ENCODE peak calls at places on chromosomes 13 and 19, in nine cellular contexts. G is GM23338, R is IMR-90, B is hepatocyte, C is GM23248, T is PC-9, N is HCT116, Y is neural progenitor cell, H is mammary epithelial cell. W is an unnamed sample. For H3K4me1, the result is how much of the 10 kb centered on the place peaks cover.

GRCh38 chr13:83515267-83515666 is 367.0 kb downstream of the SLITRK1 start:
- DNase-seq in G (no peak), R (peak), B (no peak), C (peak), T (no peak), N (no peak), Y (no peak), H (peak), W (no peak)

GRCh38 chr19:2703691-2704216 is 1.3 kb upstream of the GNG7 start:
- DNase-seq in G (no peak), R (no peak), B (no peak), C (no peak), T (no peak), N (no peak), Y (no peak), H (no peak), W (peak)

GRCh38 chr13:40228486-40228885 is 438.0 kb downstream of the FOXO1 start:
- DNase-seq in G (no peak), R (no peak), B (no peak), C (peak), T (no peak), N (no peak), Y (no peak), H (no peak), W (no peak)

GRCh38 chr13:113051641-113052040 is 54.0 kb upstream of the F7 start:
- DNase-seq in G (no peak), R (no peak), B (no peak), C (no peak), T (no peak), N (no peak), Y (no peak), H (no peak), W (no peak)

GRCh38 chr13:45540864-45541263 is 74.7 kb downstream of the ERICH6B start:
- DNase-seq in G (no peak), R (no peak), B (no peak), C (no peak), T (no peak), N (no peak), Y (no peak), H (no peak), W (no peak)

GRCh38 chr13:34867590-34867989 is 74.5 kb upstream of the NBEA start:
- DNase-seq in G (no peak), R (peak), B (no peak), C (peak), T (no peak), N (no peak), Y (no peak), H (peak), W (no peak)

GRCh38 chr13:49326222-49326917 is 78.6 kb downstream of the CDADC1 start:
- DNase-seq in G (no peak), R (no peak), B (no peak), C (no peak), T (no peak), N (no peak), Y (no peak), H (no peak), W (no peak)

GRCh38 chr13:54445865-54446264 is 1417.3 kb downstream of the OLFM4 start:
- DNase-seq in G (no peak), R (no peak), B (no peak), C (no peak), T (no peak), N (no peak), Y (no peak), H (no peak), W (no peak)

GRCh38 chr13:104106705-104107393 is 1040.6 kb upstream of the SLC10A2 start:
- DNase-seq in G (peak), R (peak), B (no peak), C (no peak), T (peak), N (no peak), Y (no peak), H (peak), W (no peak)

GRCh38 chr19:50639121-50640112 is at the start of gene SYT3:
- DNase-seq in G (peak), R (peak), B (peak), C (peak), T (no peak), N (no peak), Y (peak), H (no peak), W (peak)

GRCh38 chr13:97414392-97414791 is 19.6 kb upstream of the RAP2A start:
- DNase-seq in G (no peak), R (no peak), B (no peak), C (no peak), T (no peak), N (no peak), Y (no peak), H (no peak), W (no peak)

GRCh38 chr13:30796132-30796832 is 60.9 kb downstream of the ALOX5AP start:
- DNase-seq in G (no peak), R (peak), B (no peak), C (peak), T (peak), N (no peak), Y (no peak), H (peak), W (peak)

GRCh38 chr13:111175372-111175771 is 60.3 kb downstream of the ARHGEF7 start:
- DNase-seq in G (no peak), R (no peak), B (no peak), C (no peak), T (no peak), N (no peak), Y (peak), H (no peak), W (no peak)

GRCh38 chr13:111174377-111174776 is 59.3 kb downstream of the ARHGEF7 start:
- DNase-seq in G (no peak), R (no peak), B (no peak), C (no peak), T (peak), N (no peak), Y (no peak), H (no peak), W (no peak)

GRCh38 chr13:111168116-111168515 is 53.0 kb downstream of the ARHGEF7 start:
- DNase-seq in G (no peak), R (no peak), B (no peak), C (no peak), T (no peak), N (no peak), Y (no peak), H (no peak), W (no peak)

GRCh38 chr13:111175948-111176347 is 60.8 kb downstream of the ARHGEF7 start:
- DNase-seq in G (no peak), R (no peak), B (no peak), C (no peak), T (no peak), N (no peak), Y (no peak), H (no peak), W (no peak)

DNA sequence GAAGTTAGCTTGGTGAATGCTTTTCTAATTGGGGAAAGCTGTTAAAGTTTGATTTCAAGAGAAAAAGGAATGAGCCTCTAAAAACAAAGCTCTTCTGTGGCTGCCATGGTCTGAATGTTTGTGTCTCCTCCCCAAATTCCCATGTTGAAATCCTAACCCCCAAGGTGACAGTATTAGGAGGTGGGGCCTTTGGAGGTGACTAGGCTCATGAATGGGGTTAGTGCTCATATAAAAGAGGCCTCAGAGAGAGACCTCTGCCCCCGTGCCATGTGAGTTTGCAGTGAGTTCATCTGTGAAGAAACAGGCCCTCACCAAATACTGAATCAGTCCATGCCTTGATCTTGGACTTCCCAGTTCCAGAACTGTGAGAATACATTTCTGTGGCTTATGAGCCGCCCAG is 56.5 kb downstream of the ARHGEF7 start:
- DNase-seq in G (no peak), R (peak), B (no peak), C (peak), T (no peak), N (no peak), Y (no peak), H (peak), W (no peak)
- H3K4me1 ChIP-seq in G (under half), R (under half), B (under half), C (under half), T (under half), N (under half), Y (under half), H (under half), W (under half)

GRCh38 chr19:58326914-58327726 is at the start of gene ZSCAN22:
- DNase-seq in G (peak), R (peak), B (peak), C (peak), T (peak), N (peak), Y (peak), H (peak), W (peak)

GRCh38 chr19:58328999-58329398 is 2.2 kb downstream of the ZSCAN22 start:
- DNase-seq in G (peak), R (no peak), B (no peak), C (no peak), T (no peak), N (no peak), Y (peak), H (no peak), W (no peak)

GRCh38 chr19:58330458-58330857 is 3.7 kb downstream of the ZSCAN22 start:
- DNase-seq in G (peak), R (peak), B (peak), C (peak), T (peak), N (no peak), Y (no peak), H (peak), W (peak)

GRCh38 chr19:58325623-58326022 is 1.2 kb upstream of the ZSCAN22 start:
- DNase-seq in G (no peak), R (peak), B (no peak), C (peak), T (no peak), N (no peak), Y (no peak), H (peak), W (no peak)

DNA sequence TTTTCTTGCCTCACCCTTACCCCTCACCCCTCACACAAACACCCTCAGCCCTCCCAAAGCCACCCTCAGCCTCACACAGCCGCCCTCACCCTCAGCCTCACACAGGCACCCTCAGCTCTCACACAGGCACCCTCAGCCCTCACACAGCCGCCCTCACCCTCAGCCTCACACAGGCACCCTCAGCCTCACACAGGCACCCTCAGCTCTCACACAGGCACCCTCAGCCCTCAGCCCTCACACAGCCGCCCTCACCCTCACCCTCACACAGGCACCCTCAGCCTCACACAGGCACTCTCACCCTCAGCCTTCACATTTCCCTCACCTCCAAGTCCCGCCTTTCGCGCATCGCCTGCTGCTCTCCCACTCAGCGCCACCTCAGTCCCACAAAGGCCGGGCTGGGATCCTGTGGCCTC is 287 bp upstream of the ZSCAN22 start:
- DNase-seq in G (no peak), R (no peak), B (no peak), C (no peak), T (no peak), N (no peak), Y (no peak), H (no peak), W (no peak)
- H3K4me3 ChIP-seq in G (peak), R (peak), B (peak), C (peak), T (peak), N (peak), Y (peak), H (peak), W (peak)

DNA sequence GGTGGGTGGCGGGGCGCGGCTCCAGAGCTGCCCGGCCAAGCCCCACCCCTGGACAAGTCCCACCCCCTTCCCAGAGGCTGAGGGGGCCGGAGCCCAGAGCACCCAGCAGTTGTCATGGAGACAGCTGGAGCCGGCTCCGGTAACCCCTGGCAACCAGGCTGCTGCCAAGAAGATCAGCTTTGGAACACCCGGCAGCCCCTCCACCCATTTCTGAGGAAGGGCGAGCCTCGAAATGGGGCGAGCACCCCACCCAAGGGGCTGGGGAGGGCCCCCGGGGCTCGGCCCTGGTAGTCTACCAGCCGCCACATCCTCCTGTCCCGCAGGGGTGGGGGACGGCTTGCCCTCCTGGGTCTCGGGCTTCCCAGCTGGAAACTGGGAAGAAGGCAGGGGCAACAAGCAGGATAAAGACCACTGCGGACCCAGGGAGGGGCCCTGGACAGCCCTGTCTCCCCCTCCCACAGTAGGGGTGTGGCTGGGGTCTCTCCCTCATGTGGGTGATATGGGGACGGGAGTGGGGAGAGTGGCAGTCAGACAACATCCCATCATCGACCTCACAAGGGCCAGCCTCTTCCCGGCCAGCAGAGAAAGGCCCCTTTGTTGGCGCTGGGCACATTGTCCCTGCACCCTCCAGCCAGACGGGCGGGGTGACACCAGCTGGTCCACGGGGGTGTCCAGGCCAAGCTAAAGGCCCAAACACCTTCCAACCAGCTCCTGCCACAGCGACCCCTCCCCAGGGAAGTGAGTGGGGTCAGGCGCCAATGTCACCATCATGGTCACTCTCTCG is 1.5 kb downstream of the CERS1 start:
- DNase-seq in G (peak), R (peak), B (peak), C (peak), T (no peak), N (no peak), Y (peak), H (no peak), W (peak)
- H3K4me2 ChIP-seq in G (peak), R (peak), B (peak), C (peak), T (peak), N (peak), Y (peak), H (peak), W (peak)

DNA sequence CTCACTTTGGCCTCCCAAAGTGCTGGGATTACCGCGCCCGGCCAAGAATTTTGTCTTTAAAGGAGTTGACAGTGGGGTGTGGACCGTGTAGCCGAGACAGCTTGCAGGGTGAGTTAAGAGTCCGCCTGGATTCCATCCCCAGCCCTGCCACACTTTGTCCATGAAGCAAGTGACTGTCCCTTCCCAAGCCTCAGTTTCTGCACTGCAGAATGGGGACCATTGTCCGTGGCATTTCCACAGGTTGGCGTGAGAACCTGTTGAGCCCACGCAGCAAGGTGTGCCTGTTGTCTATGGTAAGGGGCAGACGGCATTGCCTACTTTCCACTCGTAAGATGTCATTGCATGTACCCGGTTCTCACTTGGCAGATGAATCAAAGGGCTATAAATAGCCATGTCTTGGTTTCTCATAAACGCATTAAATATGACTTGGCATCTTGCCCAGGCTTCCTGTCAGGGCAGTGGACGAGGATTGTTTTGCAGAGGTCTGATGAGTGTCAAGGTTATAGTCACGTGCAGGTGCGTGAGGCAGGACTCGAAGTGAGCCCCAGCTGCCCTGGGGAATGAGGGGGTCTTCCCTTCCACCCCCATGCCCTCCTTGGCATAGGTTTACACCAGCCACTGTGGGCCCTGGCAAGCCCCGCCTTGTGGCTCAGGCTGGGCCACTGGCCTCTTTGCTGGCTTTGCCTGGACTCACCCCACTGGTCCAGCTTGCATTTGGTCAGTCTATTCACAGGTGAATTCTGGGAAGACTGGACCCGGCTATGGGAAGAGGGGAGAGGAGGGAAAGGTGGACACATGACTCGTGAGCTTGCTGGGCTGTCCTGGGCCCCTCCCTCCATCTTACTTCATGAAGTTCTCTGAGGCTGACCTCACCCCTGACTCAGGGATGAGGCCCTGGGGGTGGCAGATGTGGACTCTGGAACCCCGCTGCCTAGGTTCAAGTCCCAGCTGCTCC is 14.6 kb downstream of the FAM187B start:
- DNase-seq in G (no peak), R (peak), B (peak), C (peak), T (peak), N (peak), Y (no peak), H (peak), W (peak)
- H3K4me1 ChIP-seq in G (under half), R (under half), B (under half), C (under half), T (under half), N (under half), Y (under half), H (under half), W (under half)

GRCh38 chr19:38210458-38210987 is 13.5 kb downstream of the DPF1 start:
- DNase-seq in G (peak), R (peak), B (peak), C (peak), T (no peak), N (no peak), Y (peak), H (no peak), W (no peak)
- H3K4me3 ChIP-seq in G (peak), R (no peak), B (peak), C (no peak), T (no peak), N (no peak), Y (peak), H (no peak), W (no peak)

GRCh38 chr19:30609656-30610270 is 237.6 kb downstream of the ZNF536 start:
- DNase-seq in G (no peak), R (no peak), B (no peak), C (no peak), T (no peak), N (no peak), Y (no peak), H (no peak), W (no peak)

GRCh38 chr19:30608471-30608870 is 236.3 kb downstream of the ZNF536 start:
- DNase-seq in G (no peak), R (no peak), B (no peak), C (no peak), T (no peak), N (no peak), Y (no peak), H (no peak), W (no peak)

GRCh38 chr19:30604657-30605056 is 232.5 kb downstream of the ZNF536 start:
- DNase-seq in G (no peak), R (no peak), B (no peak), C (no peak), T (no peak), N (no peak), Y (no peak), H (no peak), W (no peak)

GRCh38 chr19:30605333-30605732 is 233.1 kb downstream of the ZNF536 start:
- DNase-seq in G (no peak), R (no peak), B (no peak), C (no peak), T (no peak), N (no peak), Y (no peak), H (no peak), W (no peak)

GRCh38 chr19:30606114-30607050 is 234.2 kb downstream of the ZNF536 start:
- DNase-seq in G (no peak), R (no peak), B (no peak), C (no peak), T (no peak), N (no peak), Y (no peak), H (no peak), W (no peak)
- H3K4me2 ChIP-seq in G (no peak), R (no peak), B (no peak), C (no peak), T (no peak), N (no peak), Y (no peak), H (no peak), W (no peak)